ENCODE peak calls at places on chromosomes 12 and 14, in six cellular contexts. One of them, this sample, is unnamed.

GRCh38 chr12:94326727-94327126 is 132.9 kb downstream of the CEP83 start:
- DNase-seq in SK-N-SH: no peak
- DNase-seq in astrocyte: peak; percentile 93
- DNase-seq in cardiac muscle cell: peak; percentile 78
- DNase-seq in HL-60: no peak
- DNase-seq in uterus: no peak
- DNase-seq in this sample: peak; percentile 77

GRCh38 chr12:115394498-115395220 is 710.7 kb upstream of the TBX3 start:
- DNase-seq in SK-N-SH: no peak
- DNase-seq in astrocyte: no peak
- DNase-seq in cardiac muscle cell: no peak
- DNase-seq in HL-60: no peak
- DNase-seq in uterus: no peak
- DNase-seq in this sample: no peak

GRCh38 chr12:94037444-94037843 is 110.9 kb upstream of the PLXNC1 start:
- DNase-seq in SK-N-SH: no peak
- DNase-seq in astrocyte: no peak
- DNase-seq in cardiac muscle cell: peak; percentile 62
- DNase-seq in HL-60: no peak
- DNase-seq in uterus: no peak
- DNase-seq in this sample: no peak

GRCh38 chr14:100159107-100159864 is at the start of gene DEGS2:
- DNase-seq in SK-N-SH: peak; percentile 83
- DNase-seq in astrocyte: no peak
- DNase-seq in cardiac muscle cell: no peak
- DNase-seq in HL-60: no peak
- DNase-seq in uterus: no peak
- DNase-seq in this sample: no peak

GRCh38 chr14:65791551-65791981 is 379.0 kb downstream of the FUT8 start:
- DNase-seq in SK-N-SH: peak; percentile 21
- DNase-seq in astrocyte: peak; percentile 56
- DNase-seq in cardiac muscle cell: peak; percentile 71
- DNase-seq in HL-60: no peak
- DNase-seq in uterus: no peak
- DNase-seq in this sample: peak; percentile 85

GRCh38 chr14:31787377-31787776 is 226.2 kb downstream of the NUBPL start:
- DNase-seq in SK-N-SH: no peak
- DNase-seq in astrocyte: no peak
- DNase-seq in cardiac muscle cell: no peak
- DNase-seq in HL-60: no peak
- DNase-seq in uterus: no peak
- DNase-seq in this sample: peak; percentile 19

GRCh38 chr14:66381765-66382164 is 104.4 kb upstream of the CCDC196 start:
- DNase-seq in SK-N-SH: no peak
- DNase-seq in astrocyte: no peak
- DNase-seq in cardiac muscle cell: no peak
- DNase-seq in HL-60: no peak
- DNase-seq in uterus: no peak
- DNase-seq in this sample: no peak

GRCh38 chr12:97967831-97968230 is 505.2 kb downstream of the RMST start:
- DNase-seq in SK-N-SH: no peak
- DNase-seq in astrocyte: no peak
- DNase-seq in cardiac muscle cell: no peak
- DNase-seq in HL-60: no peak
- DNase-seq in uterus: no peak
- DNase-seq in this sample: no peak

GRCh38 chr12:48678561-48679185 is 3.4 kb downstream of the KANSL2 start:
- DNase-seq in SK-N-SH: no peak
- DNase-seq in astrocyte: no peak
- DNase-seq in cardiac muscle cell: peak; percentile 17
- DNase-seq in HL-60: no peak
- DNase-seq in uterus: no peak
- DNase-seq in this sample: no peak

GRCh38 chr12:50240792-50241114 is 42.6 kb downstream of the LIMA1 start:
- DNase-seq in SK-N-SH: no peak
- DNase-seq in astrocyte: no peak
- DNase-seq in cardiac muscle cell: peak; percentile 79
- DNase-seq in HL-60: no peak
- DNase-seq in uterus: no peak
- DNase-seq in this sample: no peak

GRCh38 chr12:8662592-8662991 is at the start of gene MFAP5:
- DNase-seq in SK-N-SH: no peak
- DNase-seq in astrocyte: peak; percentile 95
- DNase-seq in cardiac muscle cell: peak; percentile 19
- DNase-seq in HL-60: no peak
- DNase-seq in uterus: peak; percentile 38
- DNase-seq in this sample: no peak
- H3K4me3 ChIP-seq in SK-N-SH: no peak within 1 kb of the TSS
- H3K4me3 ChIP-seq in astrocyte: peak within 1 kb of the TSS; percentile 48
- H3K4me3 ChIP-seq in cardiac muscle cell: no peak within 1 kb of the TSS
- H3K4me3 ChIP-seq in HL-60: no peak within 1 kb of the TSS
- H3K4me3 ChIP-seq in uterus: peak within 1 kb of the TSS; percentile 39
- H3K4me3 ChIP-seq in this sample: no peak within 1 kb of the TSS

DNA sequence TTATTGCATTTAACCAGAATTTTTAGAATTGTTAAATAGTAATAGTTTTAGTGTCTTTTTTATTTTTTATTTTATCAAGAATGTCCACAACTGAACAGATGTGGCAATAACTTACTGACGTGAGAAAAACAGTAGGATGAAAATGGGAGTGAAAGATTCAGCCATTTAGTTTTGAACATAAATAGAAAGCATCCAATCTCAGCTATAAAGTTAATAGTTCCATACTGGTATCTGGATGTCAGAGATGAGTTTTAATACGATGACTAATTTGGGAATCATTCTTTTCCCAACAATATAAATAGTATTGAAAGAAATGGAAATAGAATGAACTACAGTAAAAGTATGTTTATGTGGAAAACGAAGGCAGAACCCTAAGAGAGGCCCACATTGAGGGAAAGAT is 159.4 kb downstream of the EPS8 start:
- DNase-seq in SK-N-SH: no peak
- DNase-seq in astrocyte: peak; percentile 45
- DNase-seq in cardiac muscle cell: peak; percentile 60
- DNase-seq in HL-60: no peak
- DNase-seq in uterus: no peak
- DNase-seq in this sample: no peak
- H3K27ac ChIP-seq in SK-N-SH: peak overlapping the region; percentile 100
- H3K27ac ChIP-seq in astrocyte: peak overlapping the region; percentile 97
- H3K27ac ChIP-seq in cardiac muscle cell: peak overlapping the region; percentile 80
- H3K27ac ChIP-seq in HL-60: no peak overlapping the region
- H3K27ac ChIP-seq in uterus: peak overlapping the region; percentile 80
- H3K27ac ChIP-seq in this sample: peak overlapping the region; percentile 98

GRCh38 chr12:25186788-25187397 is 8.1 kb downstream of the DNAI7 start:
- DNase-seq in SK-N-SH: no peak
- DNase-seq in astrocyte: peak; percentile 67
- DNase-seq in cardiac muscle cell: no peak
- DNase-seq in HL-60: no peak
- DNase-seq in uterus: no peak
- DNase-seq in this sample: peak; percentile 29

GRCh38 chr12:25189656-25190055 is 5.3 kb downstream of the DNAI7 start:
- DNase-seq in SK-N-SH: no peak
- DNase-seq in astrocyte: no peak
- DNase-seq in cardiac muscle cell: no peak
- DNase-seq in HL-60: no peak
- DNase-seq in uterus: no peak
- DNase-seq in this sample: no peak

GRCh38 chr12:25187781-25188180 is 7.2 kb downstream of the DNAI7 start:
- DNase-seq in SK-N-SH: no peak
- DNase-seq in astrocyte: peak; percentile 96
- DNase-seq in cardiac muscle cell: peak; percentile 80
- DNase-seq in HL-60: no peak
- DNase-seq in uterus: no peak
- DNase-seq in this sample: peak; percentile 87

GRCh38 chr12:25184132-25184531 is 10.8 kb downstream of the DNAI7 start:
- DNase-seq in SK-N-SH: no peak
- DNase-seq in astrocyte: no peak
- DNase-seq in cardiac muscle cell: no peak
- DNase-seq in HL-60: no peak
- DNase-seq in uterus: no peak
- DNase-seq in this sample: no peak

DNA sequence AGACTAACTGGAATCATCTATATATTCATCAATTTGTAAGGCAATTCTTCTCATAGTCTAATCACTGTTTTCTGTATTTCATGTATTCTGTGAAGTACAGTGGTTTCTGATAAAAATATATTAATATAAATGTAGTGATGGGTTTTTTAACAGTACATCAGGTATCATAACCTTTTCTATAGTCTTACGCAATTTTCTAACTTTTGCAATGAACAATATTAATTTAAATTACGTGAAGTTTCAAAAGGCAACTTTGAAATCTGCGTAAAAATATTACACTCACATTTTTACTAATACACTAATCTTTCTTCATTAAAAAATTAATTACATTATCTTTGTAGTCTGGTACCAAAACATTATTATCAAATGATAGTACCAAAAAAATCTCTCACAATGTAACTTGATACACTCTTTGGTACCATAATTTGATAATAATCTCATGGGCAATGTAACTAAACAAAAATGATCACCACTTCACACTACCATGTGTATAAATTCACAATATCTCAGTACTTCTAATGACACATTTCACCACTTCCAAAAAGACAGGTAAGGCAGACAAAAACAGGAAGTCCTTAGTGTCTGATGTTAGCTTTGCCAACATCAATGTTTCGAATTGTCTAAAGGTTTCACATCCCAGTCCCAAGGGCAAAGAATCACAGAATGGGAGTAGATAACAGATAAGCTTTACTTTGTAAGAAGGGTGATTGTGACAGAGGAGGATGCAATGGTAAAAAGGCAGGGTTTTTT is 8.7 kb downstream of the DNAI7 start:
- DNase-seq in SK-N-SH: no peak
- DNase-seq in astrocyte: no peak
- DNase-seq in cardiac muscle cell: no peak
- DNase-seq in HL-60: no peak
- DNase-seq in uterus: no peak
- DNase-seq in this sample: no peak
- H3K4me3 ChIP-seq in SK-N-SH: no peak overlapping the region
- H3K4me3 ChIP-seq in astrocyte: no peak overlapping the region
- H3K4me3 ChIP-seq in cardiac muscle cell: no peak overlapping the region
- H3K4me3 ChIP-seq in HL-60: no peak overlapping the region
- H3K4me3 ChIP-seq in uterus: no peak overlapping the region
- H3K4me3 ChIP-seq in this sample: no peak overlapping the region

GRCh38 chr12:107873223-107873622 is 98.7 kb downstream of the ASCL4 start:
- DNase-seq in SK-N-SH: no peak
- DNase-seq in astrocyte: no peak
- DNase-seq in cardiac muscle cell: no peak
- DNase-seq in HL-60: no peak
- DNase-seq in uterus: no peak
- DNase-seq in this sample: no peak

DNA sequence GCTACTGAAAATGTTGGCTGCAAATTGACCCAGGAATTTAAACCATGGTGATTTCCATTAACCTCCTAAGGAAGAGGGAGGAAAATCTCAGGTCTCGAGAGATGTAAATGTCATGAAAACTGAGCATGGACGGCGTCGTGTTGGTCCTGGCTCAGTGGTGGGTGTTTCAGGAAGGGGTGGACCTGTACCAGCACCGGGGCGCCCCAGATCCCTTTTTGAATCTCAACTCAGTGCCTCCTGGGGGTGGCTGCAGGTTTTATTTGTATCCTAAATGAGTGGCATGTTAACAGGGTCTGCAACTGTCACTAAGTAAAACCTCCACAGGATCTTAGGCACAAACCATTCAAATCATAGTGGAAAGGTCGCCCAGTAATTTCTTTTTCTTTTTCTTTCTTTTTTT is 101.3 kb downstream of the ASCL4 start:
- DNase-seq in SK-N-SH: no peak
- DNase-seq in astrocyte: no peak
- DNase-seq in cardiac muscle cell: no peak
- DNase-seq in HL-60: no peak
- DNase-seq in uterus: no peak
- DNase-seq in this sample: no peak
- H3K27ac ChIP-seq in SK-N-SH: no peak overlapping the region
- H3K27ac ChIP-seq in astrocyte: no peak overlapping the region
- H3K27ac ChIP-seq in cardiac muscle cell: no peak overlapping the region
- H3K27ac ChIP-seq in HL-60: no peak overlapping the region
- H3K27ac ChIP-seq in uterus: no peak overlapping the region
- H3K27ac ChIP-seq in this sample: no peak overlapping the region